ENCODE peak calls at places on chromosomes 4 and X, in six cellular contexts. One of them, this sample, is unnamed.

GRCh38 chr4:133355636-133356035 is 206.5 kb downstream of the PCDH10 start:
- DNase-seq in Karpas-422: no peak
- DNase-seq in A549: no peak
- DNase-seq in left ventricle myocardium inferior: no peak
- DNase-seq in heart right ventricle: no peak
- DNase-seq in coronary artery: no peak
- DNase-seq in this sample: no peak

GRCh38 chr4:185202984-185203379 is 818 bp downstream of the CFAP97 start:
- DNase-seq in Karpas-422: no peak
- DNase-seq in A549: no peak
- DNase-seq in left ventricle myocardium inferior: no peak
- DNase-seq in heart right ventricle: no peak
- DNase-seq in coronary artery: no peak
- DNase-seq in this sample: no peak

GRCh38 chrX:23304881-23305280 is 29.8 kb upstream of the PTCHD1 start:
- DNase-seq in Karpas-422: no peak
- DNase-seq in A549: no peak
- DNase-seq in left ventricle myocardium inferior: no peak
- DNase-seq in heart right ventricle: no peak
- DNase-seq in coronary artery: no peak
- DNase-seq in this sample: no peak

GRCh38 chrX:38804481-38805293 is 3.4 kb downstream of the MID1IP1 start:
- DNase-seq in Karpas-422: no peak
- DNase-seq in A549: peak; percentile 40
- DNase-seq in left ventricle myocardium inferior: peak; percentile 33
- DNase-seq in heart right ventricle: peak; percentile 45
- DNase-seq in coronary artery: peak; percentile 74
- DNase-seq in this sample: no peak

GRCh38 chrX:149383852-149384251 is 121.3 kb downstream of the IDS start:
- DNase-seq in Karpas-422: no peak
- DNase-seq in A549: no peak
- DNase-seq in left ventricle myocardium inferior: no peak
- DNase-seq in heart right ventricle: no peak
- DNase-seq in coronary artery: no peak
- DNase-seq in this sample: no peak

GRCh38 chrX:104987063-104987462 is 233.4 kb downstream of the TEX13A start:
- DNase-seq in Karpas-422: no peak
- DNase-seq in A549: no peak
- DNase-seq in left ventricle myocardium inferior: no peak
- DNase-seq in heart right ventricle: no peak
- DNase-seq in coronary artery: no peak
- DNase-seq in this sample: no peak

GRCh38 chrX:107935664-107936433 is 46.3 kb downstream of the TEX13B start:
- DNase-seq in Karpas-422: no peak
- DNase-seq in A549: peak; percentile 4
- DNase-seq in left ventricle myocardium inferior: no peak
- DNase-seq in heart right ventricle: no peak
- DNase-seq in coronary artery: no peak
- DNase-seq in this sample: no peak

GRCh38 chr4:2246384-2247127 is 4.6 kb upstream of the HAUS3 start:
- DNase-seq in Karpas-422: no peak
- DNase-seq in A549: no peak
- DNase-seq in left ventricle myocardium inferior: no peak
- DNase-seq in heart right ventricle: no peak
- DNase-seq in coronary artery: no peak
- DNase-seq in this sample: no peak

GRCh38 chr4:110733901-110734300 is 111.0 kb upstream of the PITX2 start:
- DNase-seq in Karpas-422: no peak
- DNase-seq in A549: no peak
- DNase-seq in left ventricle myocardium inferior: no peak
- DNase-seq in heart right ventricle: no peak
- DNase-seq in coronary artery: no peak
- DNase-seq in this sample: no peak

GRCh38 chr4:102734116-102734515 is 26.7 kb downstream of the MANBA start:
- DNase-seq in Karpas-422: no peak
- DNase-seq in A549: no peak
- DNase-seq in left ventricle myocardium inferior: no peak
- DNase-seq in heart right ventricle: no peak
- DNase-seq in coronary artery: no peak
- DNase-seq in this sample: no peak

GRCh38 chr4:92263575-92263974 is 40.2 kb upstream of the GRID2 start:
- DNase-seq in Karpas-422: no peak
- DNase-seq in A549: no peak
- DNase-seq in left ventricle myocardium inferior: no peak
- DNase-seq in heart right ventricle: no peak
- DNase-seq in coronary artery: no peak
- DNase-seq in this sample: no peak

DNA sequence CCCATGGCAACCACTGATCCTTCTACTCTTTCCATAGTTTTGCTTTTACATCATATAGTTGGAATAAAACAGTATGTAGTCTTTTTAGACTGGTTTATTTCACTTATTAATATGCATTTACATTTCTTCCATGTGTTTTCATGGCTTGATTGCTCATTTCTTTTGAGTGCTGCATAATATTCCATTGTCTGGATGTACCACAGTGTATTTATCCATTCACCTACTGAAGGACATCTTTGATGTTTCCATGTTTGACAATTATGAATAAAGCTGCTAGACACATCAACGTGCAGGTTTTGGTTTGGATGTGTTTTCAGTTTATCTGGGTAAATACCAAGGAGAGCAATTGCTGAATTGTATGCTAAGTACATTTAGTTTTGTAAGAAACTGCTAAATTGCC is 13.7 kb upstream of the GPRASP1 start:
- DNase-seq in Karpas-422: no peak
- DNase-seq in A549: no peak
- DNase-seq in left ventricle myocardium inferior: no peak
- DNase-seq in heart right ventricle: no peak
- DNase-seq in coronary artery: no peak
- DNase-seq in this sample: no peak
- H3K4me3 ChIP-seq in Karpas-422: no peak overlapping the region
- H3K4me3 ChIP-seq in A549: no peak overlapping the region
- H3K4me3 ChIP-seq in left ventricle myocardium inferior: no peak overlapping the region
- H3K4me3 ChIP-seq in heart right ventricle: no peak overlapping the region
- H3K4me3 ChIP-seq in coronary artery: no peak overlapping the region
- H3K4me3 ChIP-seq in this sample: no peak overlapping the region

GRCh38 chr4:89829470-89830138 is 7.4 kb downstream of the SNCA start:
- DNase-seq in Karpas-422: no peak
- DNase-seq in A549: no peak
- DNase-seq in left ventricle myocardium inferior: no peak
- DNase-seq in heart right ventricle: no peak
- DNase-seq in coronary artery: no peak
- DNase-seq in this sample: peak; percentile 10
- H3K4me3 ChIP-seq in Karpas-422: no peak overlapping the region
- H3K4me3 ChIP-seq in A549: no peak overlapping the region
- H3K4me3 ChIP-seq in left ventricle myocardium inferior: no peak overlapping the region
- H3K4me3 ChIP-seq in heart right ventricle: no peak overlapping the region
- H3K4me3 ChIP-seq in coronary artery: no peak overlapping the region
- H3K4me3 ChIP-seq in this sample: no peak overlapping the region

DNA sequence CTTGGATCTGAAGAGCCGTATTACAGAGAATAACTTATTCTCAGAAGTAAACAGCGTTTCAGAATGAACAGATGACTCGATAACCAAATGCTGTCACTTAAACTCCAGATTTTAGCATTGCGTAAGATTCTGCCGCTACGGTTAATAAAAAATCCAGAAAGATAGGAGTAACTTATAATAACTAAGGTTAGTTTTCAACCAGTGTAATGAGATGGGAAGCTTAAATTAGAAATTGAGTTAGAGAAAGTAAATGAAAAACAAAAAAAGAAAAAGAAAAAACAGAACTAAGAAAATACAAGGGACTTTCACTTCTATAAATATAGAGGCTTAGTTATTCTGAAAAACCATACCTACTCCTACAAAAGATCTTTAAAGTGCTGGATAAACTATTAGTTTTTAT is 13.1 kb upstream of the PARM1 start:
- DNase-seq in Karpas-422: no peak
- DNase-seq in A549: no peak
- DNase-seq in left ventricle myocardium inferior: no peak
- DNase-seq in heart right ventricle: no peak
- DNase-seq in coronary artery: no peak
- DNase-seq in this sample: no peak
- H3K4me3 ChIP-seq in Karpas-422: peak overlapping the region; percentile 40
- H3K4me3 ChIP-seq in A549: no peak overlapping the region
- H3K4me3 ChIP-seq in left ventricle myocardium inferior: no peak overlapping the region
- H3K4me3 ChIP-seq in heart right ventricle: no peak overlapping the region
- H3K4me3 ChIP-seq in coronary artery: no peak overlapping the region
- H3K4me3 ChIP-seq in this sample: no peak overlapping the region

GRCh38 chr4:166279261-166279660 is 406.2 kb downstream of the TLL1 start:
- DNase-seq in Karpas-422: no peak
- DNase-seq in A549: no peak
- DNase-seq in left ventricle myocardium inferior: no peak
- DNase-seq in heart right ventricle: no peak
- DNase-seq in coronary artery: no peak
- DNase-seq in this sample: peak; percentile 56

GRCh38 chr4:166280642-166281041 is 407.6 kb downstream of the TLL1 start:
- DNase-seq in Karpas-422: no peak
- DNase-seq in A549: no peak
- DNase-seq in left ventricle myocardium inferior: no peak
- DNase-seq in heart right ventricle: no peak
- DNase-seq in coronary artery: no peak
- DNase-seq in this sample: no peak

GRCh38 chr4:166282081-166282770 is 409.2 kb downstream of the TLL1 start:
- DNase-seq in Karpas-422: no peak
- DNase-seq in A549: peak; percentile 4
- DNase-seq in left ventricle myocardium inferior: no peak
- DNase-seq in heart right ventricle: no peak
- DNase-seq in coronary artery: no peak
- DNase-seq in this sample: no peak

DNA sequence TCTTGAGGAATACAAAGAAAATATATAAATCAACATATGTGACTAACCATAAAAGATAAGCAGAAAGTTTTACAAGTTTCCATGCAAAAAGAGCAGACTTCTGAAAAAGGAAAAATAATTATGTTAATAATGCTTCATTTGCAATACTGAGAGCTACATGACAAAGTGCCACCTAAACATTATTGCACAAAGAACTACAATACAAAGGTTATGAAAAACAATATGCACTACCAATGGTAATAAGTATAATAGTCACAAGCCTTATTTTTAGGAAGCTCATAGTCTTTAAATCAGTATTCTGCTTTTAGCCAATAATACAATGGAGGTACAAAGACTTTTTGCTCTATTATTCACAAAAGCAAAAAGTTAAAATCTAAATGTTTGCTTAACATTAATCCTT is 411.2 kb downstream of the TLL1 start:
- DNase-seq in Karpas-422: no peak
- DNase-seq in A549: no peak
- DNase-seq in left ventricle myocardium inferior: no peak
- DNase-seq in heart right ventricle: no peak
- DNase-seq in coronary artery: no peak
- DNase-seq in this sample: no peak
- H3K4me3 ChIP-seq in Karpas-422: no peak overlapping the region
- H3K4me3 ChIP-seq in A549: no peak overlapping the region
- H3K4me3 ChIP-seq in left ventricle myocardium inferior: no peak overlapping the region
- H3K4me3 ChIP-seq in heart right ventricle: no peak overlapping the region
- H3K4me3 ChIP-seq in coronary artery: no peak overlapping the region
- H3K4me3 ChIP-seq in this sample: no peak overlapping the region

GRCh38 chrX:77788050-77788449 is 2.0 kb upstream of the ATRX start:
- DNase-seq in Karpas-422: no peak
- DNase-seq in A549: peak; percentile 88
- DNase-seq in left ventricle myocardium inferior: no peak
- DNase-seq in heart right ventricle: no peak
- DNase-seq in coronary artery: no peak
- DNase-seq in this sample: no peak
- H3K4me3 ChIP-seq in Karpas-422: no peak overlapping the region
- H3K4me3 ChIP-seq in A549: peak overlapping the region; percentile 46
- H3K4me3 ChIP-seq in left ventricle myocardium inferior: peak overlapping the region; percentile 48
- H3K4me3 ChIP-seq in heart right ventricle: no peak overlapping the region
- H3K4me3 ChIP-seq in coronary artery: peak overlapping the region; percentile 30
- H3K4me3 ChIP-seq in this sample: no peak overlapping the region

DNA sequence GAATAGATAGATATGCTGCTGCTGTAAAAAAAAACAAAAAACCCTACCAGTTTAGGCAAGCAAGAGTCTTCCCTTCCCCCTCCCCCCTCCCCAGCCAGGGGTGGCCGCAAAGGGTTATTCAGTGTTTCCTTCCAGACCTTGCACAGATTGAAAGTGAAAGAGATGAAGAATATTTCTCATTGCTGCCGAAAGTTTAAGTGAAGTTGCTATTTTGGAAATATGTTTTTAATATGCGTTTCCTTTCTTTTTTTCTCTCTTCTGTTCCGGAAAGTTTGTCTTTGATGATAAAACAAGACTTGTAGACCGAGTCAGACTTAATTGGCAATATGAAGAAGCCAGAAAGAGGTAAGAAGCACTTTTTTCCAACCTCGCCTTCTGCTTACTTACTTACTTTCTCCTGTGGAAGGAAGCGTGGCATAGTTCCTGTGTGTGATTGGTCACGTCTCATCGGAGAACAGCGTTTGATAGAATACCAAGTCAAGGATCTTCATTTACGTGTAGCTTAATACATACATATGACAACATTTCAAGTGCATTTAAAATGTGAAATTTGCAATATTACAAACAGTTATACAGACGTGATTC is 58.4 kb upstream of the CLCN4 start:
- DNase-seq in Karpas-422: peak; percentile 40
- DNase-seq in A549: no peak
- DNase-seq in left ventricle myocardium inferior: no peak
- DNase-seq in heart right ventricle: no peak
- DNase-seq in coronary artery: no peak
- DNase-seq in this sample: no peak
- H3K4me3 ChIP-seq in Karpas-422: peak overlapping the region; percentile 27
- H3K4me3 ChIP-seq in A549: no peak overlapping the region
- H3K4me3 ChIP-seq in left ventricle myocardium inferior: peak overlapping the region; percentile 41
- H3K4me3 ChIP-seq in heart right ventricle: no peak overlapping the region
- H3K4me3 ChIP-seq in coronary artery: peak overlapping the region; percentile 23
- H3K4me3 ChIP-seq in this sample: no peak overlapping the region

GRCh38 chrX:137547291-137547690 is 18.6 kb upstream of the ZIC3 start:
- DNase-seq in Karpas-422: no peak
- DNase-seq in A549: no peak
- DNase-seq in left ventricle myocardium inferior: no peak
- DNase-seq in heart right ventricle: no peak
- DNase-seq in coronary artery: no peak
- DNase-seq in this sample: no peak

GRCh38 chrX:137548261-137548660 is 17.7 kb upstream of the ZIC3 start:
- DNase-seq in Karpas-422: no peak
- DNase-seq in A549: no peak
- DNase-seq in left ventricle myocardium inferior: no peak
- DNase-seq in heart right ventricle: no peak
- DNase-seq in coronary artery: no peak
- DNase-seq in this sample: no peak

GRCh38 chrX:137550561-137551305 is 15.2 kb upstream of the ZIC3 start:
- DNase-seq in Karpas-422: no peak
- DNase-seq in A549: no peak
- DNase-seq in left ventricle myocardium inferior: no peak
- DNase-seq in heart right ventricle: no peak
- DNase-seq in coronary artery: no peak
- DNase-seq in this sample: no peak

GRCh38 chrX:137549073-137549472 is 16.9 kb upstream of the ZIC3 start:
- DNase-seq in Karpas-422: no peak
- DNase-seq in A549: no peak
- DNase-seq in left ventricle myocardium inferior: no peak
- DNase-seq in heart right ventricle: no peak
- DNase-seq in coronary artery: no peak
- DNase-seq in this sample: no peak

GRCh38 chrX:137549846-137550534 is 15.9 kb upstream of the ZIC3 start:
- DNase-seq in Karpas-422: no peak
- DNase-seq in A549: no peak
- DNase-seq in left ventricle myocardium inferior: no peak
- DNase-seq in heart right ventricle: no peak
- DNase-seq in coronary artery: no peak
- DNase-seq in this sample: no peak
- H3K4me3 ChIP-seq in Karpas-422: no peak overlapping the region
- H3K4me3 ChIP-seq in A549: no peak overlapping the region
- H3K4me3 ChIP-seq in left ventricle myocardium inferior: peak overlapping the region; percentile 42
- H3K4me3 ChIP-seq in heart right ventricle: no peak overlapping the region
- H3K4me3 ChIP-seq in coronary artery: peak overlapping the region; percentile 47
- H3K4me3 ChIP-seq in this sample: no peak overlapping the region

GRCh38 chr4:68368566-68369473 is 18.9 kb upstream of the YTHDC1 start:
- DNase-seq in Karpas-422: no peak
- DNase-seq in A549: peak; percentile 19
- DNase-seq in left ventricle myocardium inferior: no peak
- DNase-seq in heart right ventricle: no peak
- DNase-seq in coronary artery: no peak
- DNase-seq in this sample: no peak
- H3K4me3 ChIP-seq in Karpas-422: no peak overlapping the region
- H3K4me3 ChIP-seq in A549: peak overlapping the region; percentile 15
- H3K4me3 ChIP-seq in left ventricle myocardium inferior: no peak overlapping the region
- H3K4me3 ChIP-seq in heart right ventricle: no peak overlapping the region
- H3K4me3 ChIP-seq in coronary artery: no peak overlapping the region
- H3K4me3 ChIP-seq in this sample: no peak overlapping the region